ENCODE peak calls at places on chromosomes 1 and 21, in four cellular contexts. W is uterus; R is CD4-positive, alpha-beta memory T cell; Y is colonic mucosa. B is an unnamed sample. For H3K27me3 and H3K4me1, the result is how much of the 10 kb centered on the place peaks cover.

GRCh38 chr21:40204956-40205355 is 337.7 kb downstream of the PCP4 start:
- DNase-seq in R (no peak), W (no peak), Y (no peak), B (no peak)

GRCh38 chr1:175094626-175095025 is 27.0 kb downstream of the TNN start:
- DNase-seq in W (no peak), R (no peak), Y (no peak), B (peak)

GRCh38 chr1:87864676-87865075 is 536.0 kb downstream of the LMO4 start:
- DNase-seq in Y (no peak), R (no peak), W (no peak), B (no peak)

GRCh38 chr1:150925080-150925479 is 1.1 kb upstream of the SETDB1 start:
- DNase-seq in W (no peak), R (no peak), Y (peak), B (no peak)

GRCh38 chr1:6506210-6507036 is 15.0 kb upstream of the PLEKHG5 start:
- DNase-seq in R (no peak), Y (no peak), W (no peak), B (no peak)

GRCh38 chr1:39675220-39675619 is 3.3 kb upstream of the NT5C1A start:
- DNase-seq in W (no peak), Y (no peak), R (no peak), B (no peak)

GRCh38 chr1:93680121-93681094 is 1.2 kb downstream of the BCAR3 start:
- DNase-seq in R (no peak), W (peak), Y (peak), B (peak)

GRCh38 chr1:231039161-231040018 is 664 bp downstream of the FAM89A start:
- DNase-seq in R (peak), Y (peak), W (peak), B (no peak)

GRCh38 chr1:37096523-37096922 is 62.2 kb upstream of the GRIK3 start:
- DNase-seq in R (no peak), W (no peak), Y (no peak), B (no peak)

GRCh38 chr1:217453816-217454215 is 177.1 kb downstream of the GPATCH2 start:
- DNase-seq in Y (no peak), R (no peak), W (no peak), B (no peak)

GRCh38 chr1:245039196-245039595 is 115.6 kb upstream of the KIF26B start:
- DNase-seq in R (no peak), Y (no peak), W (no peak), B (no peak)

GRCh38 chr1:4653796-4654715 is at the start of gene AJAP1:
- DNase-seq in Y (no peak), W (no peak), R (no peak), B (no peak)

GRCh38 chr1:230825061-230825803 is 43.1 kb downstream of the C1orf198 start:
- DNase-seq in W (no peak), R (no peak), Y (no peak), B (peak)

GRCh38 chr1:115065021-115065420 is 24.3 kb downstream of the TSPAN2 start:
- DNase-seq in R (no peak), W (no peak), Y (no peak), B (no peak)

GRCh38 chr1:106266786-106267185 is 789.7 kb upstream of the PRMT6 start:
- DNase-seq in W (no peak), Y (no peak), R (no peak), B (no peak)

GRCh38 chr1:70353641-70354331 is 736 bp downstream of the ANKRD13C start:
- DNase-seq in W (no peak), Y (peak), R (no peak), B (no peak)

GRCh38 chr1:100034465-100034864 is 64.7 kb downstream of the SLC35A3 start:
- DNase-seq in W (no peak), R (no peak), Y (no peak), B (no peak)

GRCh38 chr21:33069645-33069993 is 322 bp upstream of the OLIG1 start:
- DNase-seq in R (no peak), Y (no peak), W (no peak), B (no peak)

GRCh38 chr21:33067045-33067444 is 2.9 kb upstream of the OLIG1 start:
- DNase-seq in W (no peak), R (no peak), Y (no peak), B (no peak)

GRCh38 chr21:33069994-33070811 is at the start of gene OLIG1:
- DNase-seq in Y (peak), W (no peak), R (no peak), B (no peak)

GRCh38 chr21:33069243-33069642 is 698 bp upstream of the OLIG1 start:
- DNase-seq in Y (no peak), R (no peak), W (no peak), B (no peak)

DNA sequence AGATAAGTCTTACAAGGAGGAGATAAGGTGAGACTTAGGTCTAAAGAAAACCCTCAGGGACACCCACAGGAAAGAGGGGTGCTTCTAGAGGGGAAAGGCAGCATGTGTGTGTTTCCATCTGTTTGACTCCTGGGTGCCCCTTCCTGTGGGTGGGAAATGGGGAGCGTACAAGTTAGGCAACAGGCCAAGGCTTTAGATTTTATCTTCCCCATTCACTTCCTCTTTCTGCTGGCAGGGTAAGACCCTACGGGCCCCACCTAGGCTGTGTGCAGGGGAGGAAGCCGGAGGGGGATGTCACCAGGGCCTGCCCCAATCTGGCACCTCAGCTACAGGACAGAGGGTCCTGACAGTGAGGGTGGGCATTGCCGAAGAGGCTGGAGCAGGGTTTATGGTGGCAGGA is 2.5 kb upstream of the OLIG1 start:
- DNase-seq in R (no peak), W (no peak), Y (no peak), B (no peak)
- H3K27me3 ChIP-seq in R (under half), W (under half), Y (under half), B (under half)

GRCh38 chr1:109388208-109388711 is 9.5 kb downstream of the SORT1 start:
- DNase-seq in Y (no peak), W (no peak), R (no peak), B (no peak)
- H3K4me1 ChIP-seq in Y (under half), W (under half), R (under half), B (half or more)

GRCh38 chr1:75394386-75395139 is 216.4 kb downstream of the SLC44A5 start:
- DNase-seq in R (no peak), W (no peak), Y (no peak), B (no peak)

GRCh38 chr1:75392278-75392677 is 218.6 kb downstream of the SLC44A5 start:
- DNase-seq in R (no peak), W (no peak), Y (no peak), B (no peak)

GRCh38 chr1:75396258-75396657 is 214.7 kb downstream of the SLC44A5 start:
- DNase-seq in Y (no peak), W (no peak), R (no peak), B (no peak)

DNA sequence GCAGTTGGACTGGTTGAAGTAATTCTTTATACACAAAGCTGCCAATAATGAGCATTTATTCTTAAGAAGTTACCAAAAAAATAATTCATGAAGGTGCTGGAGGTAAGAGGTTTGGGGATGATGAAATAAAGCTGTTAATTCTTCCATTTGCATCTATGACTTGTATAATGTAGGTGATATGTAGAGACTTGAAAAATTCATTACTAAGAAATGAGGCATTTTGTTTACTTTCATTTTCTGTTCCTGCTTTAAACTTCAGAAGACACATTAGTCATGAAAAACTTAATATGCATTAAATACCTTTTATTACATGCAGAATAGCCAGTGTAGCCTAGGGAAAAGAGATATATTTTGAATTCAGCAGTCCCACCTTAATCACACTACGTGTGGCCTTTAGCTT is 214.2 kb downstream of the SLC44A5 start:
- DNase-seq in W (no peak), Y (no peak), R (no peak), B (no peak)
- H3K4me3 ChIP-seq in W (no peak), Y (no peak), R (no peak), B (no peak)

DNA sequence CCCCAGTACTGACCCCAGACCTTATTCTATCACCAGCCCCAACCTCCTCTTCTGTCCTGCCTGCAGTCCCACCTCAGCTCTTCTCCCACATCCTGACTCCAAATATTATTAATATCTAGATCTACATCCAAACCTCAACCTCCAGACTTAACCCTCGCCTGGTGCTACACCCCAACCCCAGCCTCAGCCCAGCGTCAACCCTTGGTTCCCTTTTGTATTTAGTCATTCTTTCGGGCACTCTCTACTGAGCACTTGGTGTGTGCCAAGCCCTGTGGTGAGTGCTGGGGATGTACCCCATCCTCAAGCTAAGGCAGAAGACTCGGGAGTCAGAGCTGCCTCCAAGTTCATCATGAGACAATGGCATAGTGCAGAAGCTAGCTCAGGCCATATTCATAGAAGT is 1.1 kb downstream of the SHISAL2A start:
- DNase-seq in R (no peak), Y (no peak), W (no peak), B (no peak)
- H3K27me3 ChIP-seq in R (under half), Y (under half), W (under half), B (under half)

GRCh38 chr1:43883321-43883720 is 50.3 kb upstream of the ARTN start:
- DNase-seq in Y (peak), W (no peak), R (no peak), B (no peak)
- H3K4me1 ChIP-seq in Y (under half), W (under half), R (under half), B (under half)

GRCh38 chr21:44438531-44439210 is 16.6 kb upstream of the LRRC3 start:
- DNase-seq in R (no peak), W (no peak), Y (no peak), B (no peak)
- H3K4me3 ChIP-seq in R (no peak), W (no peak), Y (peak), B (no peak)

GRCh38 chr1:3152143-3152542 is 83.1 kb downstream of the PRDM16 start:
- DNase-seq in R (no peak), W (no peak), Y (no peak), B (no peak)
- H3K27me3 ChIP-seq in R (under half), W (under half), Y (under half), B (under half)

GRCh38 chr1:2258122-2258812 is 30.1 kb downstream of the SKI start:
- DNase-seq in R (no peak), Y (no peak), W (no peak), B (no peak)

GRCh38 chr1:2258996-2259395 is 30.9 kb downstream of the SKI start:
- DNase-seq in W (no peak), R (peak), Y (no peak), B (no peak)

GRCh38 chr1:2255420-2256369 is 27.6 kb downstream of the SKI start:
- DNase-seq in W (no peak), R (peak), Y (no peak), B (no peak)

GRCh38 chr1:2256430-2257244 is 28.5 kb downstream of the SKI start:
- DNase-seq in W (no peak), R (no peak), Y (no peak), B (no peak)

DNA sequence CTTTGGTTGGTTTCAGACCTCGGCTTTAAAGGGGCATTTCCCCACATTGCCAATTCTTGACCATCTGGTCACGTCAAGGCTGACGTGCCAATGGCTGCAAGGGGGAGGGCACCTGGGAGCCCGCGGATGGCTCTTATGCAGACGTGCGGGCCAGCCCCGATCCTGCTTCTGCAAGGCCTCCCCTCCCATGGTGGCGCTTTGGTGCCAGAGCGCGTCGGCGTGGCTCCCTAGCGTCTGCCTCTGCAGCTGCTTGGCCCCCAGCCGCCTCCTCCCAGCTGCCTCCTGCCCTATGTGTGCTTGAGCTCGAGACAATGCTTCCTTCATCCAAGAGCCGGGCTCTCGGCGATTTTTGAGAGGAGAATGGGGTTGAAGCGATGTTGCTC is 29.1 kb downstream of the SKI start:
- DNase-seq in Y (no peak), R (no peak), W (no peak), B (no peak)
- H3K4me1 ChIP-seq in Y (under half), R (half or more), W (under half), B (half or more)

DNA sequence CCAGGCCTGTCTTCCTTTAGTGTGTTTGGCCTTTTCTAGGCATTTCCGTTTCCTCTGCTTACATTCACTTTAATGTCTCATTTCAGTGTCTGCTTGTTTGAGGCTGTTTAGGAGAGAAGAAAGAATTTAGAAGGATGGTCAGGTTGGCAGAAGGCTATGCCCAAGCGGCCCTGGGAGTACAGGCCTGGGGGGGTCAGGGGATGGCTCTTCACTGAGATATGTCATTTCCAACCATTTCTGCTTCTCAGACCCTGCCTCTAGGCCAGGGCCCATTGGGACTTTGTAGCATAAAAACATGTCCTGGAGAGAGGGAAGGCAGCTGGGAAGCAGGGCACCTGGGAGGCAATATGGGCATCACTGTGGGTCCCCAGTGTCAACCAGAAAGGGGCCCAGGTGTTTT is 86.0 kb downstream of the DDX20 start:
- DNase-seq in Y (no peak), R (no peak), W (no peak), B (no peak)
- H3K4me3 ChIP-seq in Y (no peak), R (no peak), W (no peak), B (no peak)

DNA sequence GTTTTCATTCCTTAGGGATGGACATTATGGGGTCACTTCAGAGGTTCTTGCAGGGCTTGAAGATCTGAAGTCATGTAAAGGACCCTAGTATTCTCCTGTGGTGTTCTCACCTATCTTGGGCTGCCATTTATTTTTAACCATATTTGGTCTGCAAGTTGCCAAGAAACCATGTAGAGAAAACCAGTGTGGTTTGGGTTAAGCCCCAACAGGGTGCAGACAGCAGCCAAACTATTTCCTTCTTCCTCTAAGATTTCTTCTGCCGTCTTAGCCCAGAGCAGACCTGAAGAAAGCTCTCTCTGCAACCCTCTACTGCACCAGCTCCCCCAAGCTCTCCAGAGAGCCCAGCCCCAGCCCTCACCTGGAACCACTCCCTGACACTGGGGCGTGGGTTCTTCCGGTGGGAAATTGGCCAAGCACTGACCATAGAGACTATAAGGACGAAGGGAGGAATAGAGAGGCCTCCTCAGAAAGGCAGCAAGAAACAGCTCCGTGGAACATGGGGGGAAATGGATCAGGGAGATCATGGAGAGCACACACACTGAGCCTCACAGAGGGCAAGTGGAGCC is 136.6 kb downstream of the SYF2 start:
- DNase-seq in W (no peak), Y (no peak), R (no peak), B (no peak)
- H3K27me3 ChIP-seq in W (under half), Y (under half), R (under half), B (under half)

B was measured in right atrium auricular region.